ENCODE peak calls at places on chromosomes 11 and 22, in ten cellular contexts. One of them, this sample, is unnamed.

GRCh38 chr11:45809456-45810395 is 4.8 kb downstream of the SLC35C1 start:
- DNase-seq in fibroblast of lung: no peak
- DNase-seq in mesothelial cell of epicardium: no peak
- DNase-seq in left lung: no peak
- DNase-seq in brain microvascular endothelial cell: no peak
- DNase-seq in CD4-positive, alpha-beta T cell: no peak
- DNase-seq in progenitor cell of endocrine pancreas: no peak
- DNase-seq in D721Med: no peak
- DNase-seq in endothelial cell: no peak
- DNase-seq in thoracic aorta: no peak
- DNase-seq in this sample: no peak

GRCh38 chr11:134622458-134622857 is 210.4 kb upstream of the B3GAT1 start:
- DNase-seq in fibroblast of lung: no peak
- DNase-seq in mesothelial cell of epicardium: no peak
- DNase-seq in left lung: no peak
- DNase-seq in brain microvascular endothelial cell: no peak
- DNase-seq in CD4-positive, alpha-beta T cell: no peak
- DNase-seq in progenitor cell of endocrine pancreas: no peak
- DNase-seq in D721Med: no peak
- DNase-seq in endothelial cell: no peak
- DNase-seq in thoracic aorta: no peak
- DNase-seq in this sample: no peak

GRCh38 chr11:17887779-17888178 is 125.1 kb downstream of the SERGEF start:
- DNase-seq in fibroblast of lung: no peak
- DNase-seq in mesothelial cell of epicardium: no peak
- DNase-seq in left lung: no peak
- DNase-seq in brain microvascular endothelial cell: peak
- DNase-seq in CD4-positive, alpha-beta T cell: no peak
- DNase-seq in progenitor cell of endocrine pancreas: no peak
- DNase-seq in D721Med: no peak
- DNase-seq in endothelial cell: no peak
- DNase-seq in thoracic aorta: no peak
- DNase-seq in this sample: no peak

GRCh38 chr22:50086526-50086925 is 1.3 kb upstream of the MLC1 start:
- DNase-seq in fibroblast of lung: peak
- DNase-seq in mesothelial cell of epicardium: no peak
- DNase-seq in left lung: no peak
- DNase-seq in brain microvascular endothelial cell: peak
- DNase-seq in CD4-positive, alpha-beta T cell: no peak
- DNase-seq in progenitor cell of endocrine pancreas: no peak
- DNase-seq in D721Med: no peak
- DNase-seq in endothelial cell: no peak
- DNase-seq in thoracic aorta: no peak
- DNase-seq in this sample: no peak

GRCh38 chr11:102154806-102155205 is 44.6 kb downstream of the YAP1 start:
- DNase-seq in fibroblast of lung: peak
- DNase-seq in mesothelial cell of epicardium: no peak
- DNase-seq in left lung: no peak
- DNase-seq in brain microvascular endothelial cell: no peak
- DNase-seq in CD4-positive, alpha-beta T cell: no peak
- DNase-seq in progenitor cell of endocrine pancreas: no peak
- DNase-seq in D721Med: no peak
- DNase-seq in endothelial cell: no peak
- DNase-seq in thoracic aorta: no peak
- DNase-seq in this sample: no peak

GRCh38 chr22:39421691-39422090 is 22.1 kb downstream of the TAB1 start:
- DNase-seq in fibroblast of lung: no peak
- DNase-seq in mesothelial cell of epicardium: no peak
- DNase-seq in left lung: no peak
- DNase-seq in brain microvascular endothelial cell: no peak
- DNase-seq in CD4-positive, alpha-beta T cell: no peak
- DNase-seq in progenitor cell of endocrine pancreas: no peak
- DNase-seq in D721Med: no peak
- DNase-seq in endothelial cell: no peak
- DNase-seq in thoracic aorta: no peak
- DNase-seq in this sample: no peak

GRCh38 chr11:122100222-122101080 is 15.6 kb downstream of the BLID start:
- DNase-seq in fibroblast of lung: peak
- DNase-seq in mesothelial cell of epicardium: peak
- DNase-seq in left lung: peak
- DNase-seq in brain microvascular endothelial cell: no peak
- DNase-seq in CD4-positive, alpha-beta T cell: no peak
- DNase-seq in progenitor cell of endocrine pancreas: no peak
- DNase-seq in D721Med: no peak
- DNase-seq in endothelial cell: peak
- DNase-seq in thoracic aorta: peak
- DNase-seq in this sample: no peak

GRCh38 chr11:123434262-123434661 is 4.2 kb downstream of the GRAMD1B start:
- DNase-seq in fibroblast of lung: no peak
- DNase-seq in mesothelial cell of epicardium: no peak
- DNase-seq in left lung: no peak
- DNase-seq in brain microvascular endothelial cell: no peak
- DNase-seq in CD4-positive, alpha-beta T cell: no peak
- DNase-seq in progenitor cell of endocrine pancreas: no peak
- DNase-seq in D721Med: no peak
- DNase-seq in endothelial cell: peak
- DNase-seq in thoracic aorta: no peak
- DNase-seq in this sample: no peak

GRCh38 chr11:119309411-119309810 is 7.5 kb downstream of the MCAM start:
- DNase-seq in fibroblast of lung: no peak
- DNase-seq in mesothelial cell of epicardium: no peak
- DNase-seq in left lung: no peak
- DNase-seq in brain microvascular endothelial cell: no peak
- DNase-seq in CD4-positive, alpha-beta T cell: no peak
- DNase-seq in progenitor cell of endocrine pancreas: no peak
- DNase-seq in D721Med: no peak
- DNase-seq in endothelial cell: no peak
- DNase-seq in thoracic aorta: no peak
- DNase-seq in this sample: no peak

GRCh38 chr11:91946397-91947090 is 278.1 kb upstream of the FAT3 start:
- DNase-seq in fibroblast of lung: peak
- DNase-seq in mesothelial cell of epicardium: no peak
- DNase-seq in left lung: no peak
- DNase-seq in brain microvascular endothelial cell: peak
- DNase-seq in CD4-positive, alpha-beta T cell: no peak
- DNase-seq in progenitor cell of endocrine pancreas: no peak
- DNase-seq in D721Med: no peak
- DNase-seq in endothelial cell: no peak
- DNase-seq in thoracic aorta: no peak
- DNase-seq in this sample: no peak

GRCh38 chr11:100753144-100753543 is 66.1 kb downstream of the ARHGAP42 start:
- DNase-seq in fibroblast of lung: no peak
- DNase-seq in mesothelial cell of epicardium: no peak
- DNase-seq in left lung: no peak
- DNase-seq in brain microvascular endothelial cell: no peak
- DNase-seq in CD4-positive, alpha-beta T cell: no peak
- DNase-seq in progenitor cell of endocrine pancreas: no peak
- DNase-seq in D721Med: no peak
- DNase-seq in endothelial cell: peak
- DNase-seq in thoracic aorta: no peak
- DNase-seq in this sample: no peak

DNA sequence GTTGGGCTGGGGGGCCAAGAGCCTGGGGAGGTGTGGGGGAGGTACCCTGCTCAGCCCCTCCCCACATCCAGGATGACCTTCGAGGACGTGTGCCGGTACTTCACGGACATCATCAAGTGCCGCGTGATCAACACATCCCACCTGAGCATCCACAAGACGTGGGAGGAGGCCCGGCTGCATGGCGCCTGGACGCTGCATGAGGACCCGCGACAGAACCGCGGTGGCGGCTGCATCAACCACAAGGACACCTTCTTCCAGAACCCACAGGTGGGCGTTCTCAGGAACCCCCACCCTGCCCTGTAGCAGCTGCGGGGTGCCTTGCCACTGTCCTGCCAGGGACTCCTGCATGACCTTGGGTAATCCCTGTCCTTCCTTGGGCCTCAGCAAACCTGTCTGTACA is 10.0 kb upstream of the MYO7A start:
- DNase-seq in fibroblast of lung: no peak
- DNase-seq in mesothelial cell of epicardium: no peak
- DNase-seq in left lung: no peak
- DNase-seq in brain microvascular endothelial cell: no peak
- DNase-seq in CD4-positive, alpha-beta T cell: no peak
- DNase-seq in progenitor cell of endocrine pancreas: no peak
- DNase-seq in D721Med: no peak
- DNase-seq in endothelial cell: no peak
- DNase-seq in thoracic aorta: no peak
- DNase-seq in this sample: no peak
- TF ChIP-seq CTCF in fibroblast of lung: no peak
- TF ChIP-seq CTCF in mesothelial cell of epicardium: no peak
- TF ChIP-seq CTCF in left lung: no peak
- TF ChIP-seq CTCF in brain microvascular endothelial cell: no peak
- TF ChIP-seq CTCF in CD4-positive, alpha-beta T cell: no peak
- TF ChIP-seq CTCF in progenitor cell of endocrine pancreas: no peak
- TF ChIP-seq CTCF in D721Med: no peak
- TF ChIP-seq CTCF in endothelial cell: no peak
- TF ChIP-seq CTCF in thoracic aorta: no peak
- TF ChIP-seq CTCF in this sample: no peak

GRCh38 chr22:46852771-46853170 is 90.3 kb downstream of the TBC1D22A start:
- DNase-seq in fibroblast of lung: no peak
- DNase-seq in mesothelial cell of epicardium: no peak
- DNase-seq in left lung: no peak
- DNase-seq in brain microvascular endothelial cell: no peak
- DNase-seq in CD4-positive, alpha-beta T cell: no peak
- DNase-seq in progenitor cell of endocrine pancreas: no peak
- DNase-seq in D721Med: no peak
- DNase-seq in endothelial cell: no peak
- DNase-seq in thoracic aorta: no peak
- DNase-seq in this sample: no peak
- TF ChIP-seq CTCF in fibroblast of lung: no peak
- TF ChIP-seq CTCF in mesothelial cell of epicardium: no peak
- TF ChIP-seq CTCF in left lung: no peak
- TF ChIP-seq CTCF in brain microvascular endothelial cell: no peak
- TF ChIP-seq CTCF in CD4-positive, alpha-beta T cell: no peak
- TF ChIP-seq CTCF in progenitor cell of endocrine pancreas: no peak
- TF ChIP-seq CTCF in D721Med: no peak
- TF ChIP-seq CTCF in endothelial cell: no peak
- TF ChIP-seq CTCF in thoracic aorta: no peak
- TF ChIP-seq CTCF in this sample: no peak

DNA sequence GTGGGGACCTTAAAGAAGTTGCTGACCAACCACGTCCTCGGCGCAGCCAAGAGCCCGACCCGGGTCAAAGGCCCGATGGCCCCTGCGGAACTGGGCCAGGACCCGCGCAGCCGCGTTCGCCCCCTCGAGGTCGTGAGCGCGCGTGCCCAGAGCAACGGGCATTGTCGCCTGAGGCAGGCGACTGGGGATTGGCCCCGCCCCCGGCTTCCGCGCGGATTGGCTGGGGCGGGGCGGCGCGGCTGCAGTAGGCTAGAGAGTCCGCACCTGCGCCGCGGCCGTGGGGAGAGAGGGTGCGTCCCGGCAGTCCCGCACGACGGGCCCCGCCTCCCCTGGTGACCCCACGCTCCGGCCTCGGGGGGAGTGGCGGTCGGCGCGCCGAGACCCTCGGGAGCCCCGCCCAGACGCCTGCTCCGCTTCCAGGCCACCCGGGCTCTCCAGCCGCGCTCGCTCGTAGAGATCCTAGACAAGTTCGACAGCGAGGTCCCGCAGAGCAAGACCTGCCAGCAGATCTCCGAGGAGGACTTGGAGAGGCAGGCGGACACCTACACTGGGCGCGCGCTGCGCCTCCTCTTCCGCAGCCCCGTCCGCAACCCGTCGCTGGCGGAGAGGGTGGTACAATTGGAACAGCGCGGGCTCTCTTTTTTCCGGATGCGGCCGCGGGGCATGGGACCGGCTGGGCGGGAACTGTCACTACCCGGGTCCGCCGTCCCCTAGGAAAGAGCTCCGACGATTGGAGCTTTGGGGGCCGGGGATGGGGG is 8.3 kb upstream of the PPIL2 start:
- DNase-seq in fibroblast of lung: peak
- DNase-seq in mesothelial cell of epicardium: no peak
- DNase-seq in left lung: peak
- DNase-seq in brain microvascular endothelial cell: no peak
- DNase-seq in CD4-positive, alpha-beta T cell: peak
- DNase-seq in progenitor cell of endocrine pancreas: peak
- DNase-seq in D721Med: peak
- DNase-seq in endothelial cell: peak
- DNase-seq in thoracic aorta: no peak
- DNase-seq in this sample: peak
- TF ChIP-seq CTCF in fibroblast of lung: no peak
- TF ChIP-seq CTCF in mesothelial cell of epicardium: no peak
- TF ChIP-seq CTCF in left lung: no peak
- TF ChIP-seq CTCF in brain microvascular endothelial cell: peak
- TF ChIP-seq CTCF in CD4-positive, alpha-beta T cell: peak
- TF ChIP-seq CTCF in progenitor cell of endocrine pancreas: peak
- TF ChIP-seq CTCF in D721Med: no peak
- TF ChIP-seq CTCF in endothelial cell: peak
- TF ChIP-seq CTCF in thoracic aorta: peak
- TF ChIP-seq CTCF in this sample: no peak

GRCh38 chr11:5803982-5804381 is 4.7 kb upstream of the OR52N2 start:
- DNase-seq in fibroblast of lung: no peak
- DNase-seq in mesothelial cell of epicardium: no peak
- DNase-seq in left lung: no peak
- DNase-seq in brain microvascular endothelial cell: no peak
- DNase-seq in CD4-positive, alpha-beta T cell: no peak
- DNase-seq in progenitor cell of endocrine pancreas: no peak
- DNase-seq in D721Med: no peak
- DNase-seq in endothelial cell: no peak
- DNase-seq in thoracic aorta: no peak
- DNase-seq in this sample: no peak

GRCh38 chr11:5809905-5810792 is 1.4 kb downstream of the OR52N2 start:
- DNase-seq in fibroblast of lung: no peak
- DNase-seq in mesothelial cell of epicardium: no peak
- DNase-seq in left lung: no peak
- DNase-seq in brain microvascular endothelial cell: no peak
- DNase-seq in CD4-positive, alpha-beta T cell: no peak
- DNase-seq in progenitor cell of endocrine pancreas: no peak
- DNase-seq in D721Med: no peak
- DNase-seq in endothelial cell: peak
- DNase-seq in thoracic aorta: no peak
- DNase-seq in this sample: no peak

GRCh38 chr11:5809122-5809519 is 397 bp downstream of the OR52N2 start:
- DNase-seq in fibroblast of lung: no peak
- DNase-seq in mesothelial cell of epicardium: no peak
- DNase-seq in left lung: no peak
- DNase-seq in brain microvascular endothelial cell: no peak
- DNase-seq in CD4-positive, alpha-beta T cell: no peak
- DNase-seq in progenitor cell of endocrine pancreas: no peak
- DNase-seq in D721Med: no peak
- DNase-seq in endothelial cell: peak
- DNase-seq in thoracic aorta: no peak
- DNase-seq in this sample: no peak

GRCh38 chr11:5808500-5809121 is at the start of gene OR52N2:
- DNase-seq in fibroblast of lung: peak
- DNase-seq in mesothelial cell of epicardium: no peak
- DNase-seq in left lung: peak
- DNase-seq in brain microvascular endothelial cell: peak
- DNase-seq in CD4-positive, alpha-beta T cell: peak
- DNase-seq in progenitor cell of endocrine pancreas: peak
- DNase-seq in D721Med: no peak
- DNase-seq in endothelial cell: peak
- DNase-seq in thoracic aorta: no peak
- DNase-seq in this sample: peak

DNA sequence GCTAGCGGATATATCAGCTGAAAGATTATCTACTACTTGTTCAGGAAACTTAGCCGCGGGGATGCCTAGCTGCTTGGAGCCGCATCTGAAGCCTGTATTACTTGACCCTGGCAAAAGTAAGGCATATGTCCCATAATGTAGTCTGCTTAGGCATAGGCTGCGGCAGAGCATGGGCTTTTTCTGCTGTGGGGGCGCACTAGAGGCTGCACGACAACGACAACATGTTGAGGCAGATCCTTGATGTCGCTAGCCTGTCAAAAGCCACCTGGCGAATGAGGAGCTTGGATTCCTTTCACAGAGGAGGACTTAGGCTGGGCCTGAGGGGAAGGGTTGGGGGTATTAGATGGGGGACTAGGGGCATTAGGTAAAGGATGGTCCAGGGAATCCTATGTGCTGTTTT is 1.1 kb upstream of the OR52N2 start:
- DNase-seq in fibroblast of lung: no peak
- DNase-seq in mesothelial cell of epicardium: no peak
- DNase-seq in left lung: no peak
- DNase-seq in brain microvascular endothelial cell: no peak
- DNase-seq in CD4-positive, alpha-beta T cell: no peak
- DNase-seq in progenitor cell of endocrine pancreas: no peak
- DNase-seq in D721Med: no peak
- DNase-seq in endothelial cell: no peak
- DNase-seq in thoracic aorta: no peak
- DNase-seq in this sample: no peak
- TF ChIP-seq CTCF in fibroblast of lung: no peak
- TF ChIP-seq CTCF in mesothelial cell of epicardium: no peak
- TF ChIP-seq CTCF in left lung: no peak
- TF ChIP-seq CTCF in brain microvascular endothelial cell: peak
- TF ChIP-seq CTCF in CD4-positive, alpha-beta T cell: no peak
- TF ChIP-seq CTCF in progenitor cell of endocrine pancreas: no peak
- TF ChIP-seq CTCF in D721Med: no peak
- TF ChIP-seq CTCF in endothelial cell: no peak
- TF ChIP-seq CTCF in thoracic aorta: no peak
- TF ChIP-seq CTCF in this sample: no peak

This sample was measured in activated B cell treated with CpG ODN at 0.5 μM for 24 hours.